ENCODE peak calls at places on chromosomes 7 and 10, in ten cellular contexts. O is stimulated activated CD4-positive, alpha-beta T cell treated with anti-CD3 and anti-CD28 coated beads, Interleukin-15, amount 100 ng/mL, for 48 hours; P is omental fat pad; W is central memory CD4-positive, alpha-beta T cell; H is non-pigmented ciliary epithelial cell; X is transverse colon; N is activated T-helper 1 cell treated with anti-CD3 and anti-CD28 coated beads, Interleukin-2, amount 50 U/mL, for 16 hours; R is NCI-H446 treated with DMSO at 0.1 percent for 48 hours; E is cardiac muscle cell; C is COR-L47. T is an unnamed sample.

GRCh38 chr7:111407258-111407657 is 155.0 kb downstream of the IMMP2L start:
- DNase-seq in H (no peak), O (no peak), E (no peak), W (no peak), C (no peak), R (no peak), N (no peak), X (no peak), P (no peak), T (no peak)

GRCh38 chr7:22173884-22174573 is 182.9 kb downstream of the RAPGEF5 start:
- DNase-seq in C (no peak), H (no peak), N (no peak), O (no peak), P (no peak), E (no peak), R (no peak), W (no peak), X (no peak), T (no peak)

GRCh38 chr7:66250711-66251110 is 45.6 kb downstream of the TPST1 start:
- DNase-seq in O (no peak), X (no peak), P (no peak), E (peak; percentile 87), C (no peak), H (peak; percentile 91), W (no peak), N (no peak), R (no peak), T (no peak)

GRCh38 chr7:139543801-139544603 is 20.5 kb downstream of the CLEC2L start:
- DNase-seq in X (no peak), C (no peak), H (no peak), W (no peak), E (no peak), R (no peak), P (no peak), N (no peak), O (no peak), T (no peak)

GRCh38 chr10:79413196-79413595 is 32.2 kb downstream of the ZCCHC24 start:
- DNase-seq in H (no peak), C (no peak), N (no peak), X (no peak), W (no peak), P (no peak), E (peak; percentile 47), R (no peak), O (no peak), T (peak; percentile 27)

GRCh38 chr7:140214075-140214684 is 37.4 kb upstream of the KDM7A start:
- DNase-seq in O (no peak), P (no peak), H (peak; percentile 20), N (no peak), R (peak; percentile 64), E (peak; percentile 77), C (peak; percentile 31), W (no peak), X (peak; percentile 87), T (peak; percentile 83)

GRCh38 chr10:31754803-31755624 is 173.6 kb downstream of the ARHGAP12 start:
- DNase-seq in C (no peak), X (no peak), H (no peak), O (no peak), R (peak; percentile 78), E (no peak), P (no peak), W (no peak), N (no peak), T (no peak)

GRCh38 chr10:23341004-23341403 is 3.6 kb downstream of the C10orf67 start:
- DNase-seq in X (no peak), E (no peak), H (no peak), O (no peak), R (no peak), N (no peak), W (peak; percentile 28), P (no peak), C (no peak), T (no peak)

GRCh38 chr7:7857143-7857583 is 111.4 kb upstream of the GLCCI1 start:
- DNase-seq in E (no peak), O (no peak), C (no peak), X (no peak), N (no peak), H (no peak), W (no peak), P (no peak), R (no peak), T (no peak)

GRCh38 chr7:106283501-106283830 is 1.3 kb downstream of the NAMPT start:
- DNase-seq in X (no peak), O (no peak), P (no peak), H (no peak), C (no peak), E (peak; percentile 57), W (no peak), R (no peak), N (no peak), T (no peak)

GRCh38 chr7:23618241-23618640 is 21.1 kb downstream of the CCDC126 start:
- DNase-seq in X (no peak), O (no peak), H (no peak), E (no peak), W (no peak), C (no peak), P (no peak), N (no peak), R (no peak), T (no peak)

GRCh38 chr10:8296090-8296741 is 241.7 kb downstream of the GATA3 start:
- DNase-seq in W (no peak), N (no peak), E (no peak), C (no peak), R (no peak), H (no peak), P (no peak), X (no peak), O (no peak), T (no peak)

GRCh38 chr10:113030453-113030852 is 80.4 kb downstream of the TCF7L2 start:
- DNase-seq in O (no peak), H (no peak), W (no peak), E (no peak), P (no peak), R (no peak), C (no peak), N (no peak), X (no peak), T (no peak)

GRCh38 chr7:151990567-151990966 is 34.3 kb downstream of the GALNTL5 start:
- DNase-seq in O (no peak), N (no peak), P (no peak), H (no peak), X (no peak), C (no peak), R (no peak), W (no peak), E (peak; percentile 14), T (no peak)

GRCh38 chr10:132326925-132327324 is 5.1 kb upstream of the LRRC27 start:
- DNase-seq in H (no peak), E (no peak), P (no peak), N (no peak), C (no peak), O (peak; percentile 40), W (no peak), R (no peak), X (no peak), T (no peak)